ENCODE peak calls at places on chromosomes 1 and 21, in four cellular contexts. G, N, S and M are unnamed samples.
A peak's percentile ranks its signal among the peaks of the same experiment; 100 is the strongest.

GRCh38 chr1:29690156-29690555 is 453.8 kb downstream of the PTPRU start:
- DNase-seq in G (no peak), N (no peak), S (no peak), M (no peak)

GRCh38 chr1:242147096-242147976 is 148.4 kb upstream of the MAP1LC3C start:
- DNase-seq in G (no peak), N (no peak), S (no peak), M (no peak)

GRCh38 chr1:226679853-226680516 is 59.1 kb downstream of the ITPKB start:
- DNase-seq in G (peak; percentile 62), N (peak; percentile 84), S (peak; percentile 85), M (peak; percentile 94)

GRCh38 chr1:1043411-1043810 is 23.5 kb downstream of the AGRN start:
- DNase-seq in G (no peak), N (no peak), S (no peak), M (no peak)

GRCh38 chr1:108117908-108118902 is 81.9 kb downstream of the SLC25A24 start:
- DNase-seq in G (peak; percentile 76), N (no peak), S (no peak), M (no peak)

GRCh38 chr1:247421074-247421473 is 5.1 kb downstream of the NLRP3 start:
- DNase-seq in G (no peak), N (no peak), S (no peak), M (no peak)

GRCh38 chr1:90732136-90732535 is 15.0 kb upstream of the BARHL2 start:
- DNase-seq in G (no peak), N (no peak), S (no peak), M (no peak)

GRCh38 chr1:119081705-119082104 is 58.7 kb downstream of the WARS2 start:
- DNase-seq in G (no peak), N (no peak), S (no peak), M (no peak)

GRCh38 chr1:67589519-67590233 is 95.3 kb upstream of the GADD45A start:
- DNase-seq in G (no peak), N (no peak), S (no peak), M (no peak)

GRCh38 chr1:199301472-199301871 is 662.6 kb downstream of the PTPRC start:
- DNase-seq in G (no peak), N (no peak), S (no peak), M (no peak)

GRCh38 chr1:199295102-199295501 is 656.3 kb downstream of the PTPRC start:
- DNase-seq in G (no peak), N (no peak), S (no peak), M (no peak)

GRCh38 chr1:199298825-199299224 is 660.0 kb downstream of the PTPRC start:
- DNase-seq in G (peak; percentile 11), N (no peak), S (no peak), M (no peak)

GRCh38 chr1:199297901-199298300 is 659.1 kb downstream of the PTPRC start:
- DNase-seq in G (no peak), N (no peak), S (no peak), M (no peak)

DNA sequence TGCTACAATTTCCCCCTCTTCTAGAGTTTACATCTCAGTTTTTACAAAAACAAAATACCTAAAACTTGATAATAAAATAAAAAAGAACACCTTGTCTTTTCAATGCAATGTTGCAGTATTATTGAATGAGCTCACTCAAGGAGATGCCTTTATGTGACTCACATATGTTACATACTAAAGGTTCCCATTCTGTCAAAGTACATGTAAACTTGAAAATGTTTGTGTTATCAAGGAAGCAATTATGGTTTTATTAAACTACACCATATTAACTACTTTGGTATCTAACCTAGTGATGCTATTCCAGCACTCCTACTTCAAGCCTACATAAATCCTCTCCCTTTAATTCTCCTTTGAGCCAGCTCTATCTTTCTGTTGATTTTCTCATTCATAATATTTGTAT is 658.3 kb downstream of the PTPRC start:
- DNase-seq in G (peak; percentile 19), N (no peak), S (no peak), M (no peak)
- H3K4me1 ChIP-seq in G (no peaks in the 10 kb centered on the region), N (no peaks in the 10 kb centered on the region), S (no peaks in the 10 kb centered on the region), M (no peaks in the 10 kb centered on the region)

DNA sequence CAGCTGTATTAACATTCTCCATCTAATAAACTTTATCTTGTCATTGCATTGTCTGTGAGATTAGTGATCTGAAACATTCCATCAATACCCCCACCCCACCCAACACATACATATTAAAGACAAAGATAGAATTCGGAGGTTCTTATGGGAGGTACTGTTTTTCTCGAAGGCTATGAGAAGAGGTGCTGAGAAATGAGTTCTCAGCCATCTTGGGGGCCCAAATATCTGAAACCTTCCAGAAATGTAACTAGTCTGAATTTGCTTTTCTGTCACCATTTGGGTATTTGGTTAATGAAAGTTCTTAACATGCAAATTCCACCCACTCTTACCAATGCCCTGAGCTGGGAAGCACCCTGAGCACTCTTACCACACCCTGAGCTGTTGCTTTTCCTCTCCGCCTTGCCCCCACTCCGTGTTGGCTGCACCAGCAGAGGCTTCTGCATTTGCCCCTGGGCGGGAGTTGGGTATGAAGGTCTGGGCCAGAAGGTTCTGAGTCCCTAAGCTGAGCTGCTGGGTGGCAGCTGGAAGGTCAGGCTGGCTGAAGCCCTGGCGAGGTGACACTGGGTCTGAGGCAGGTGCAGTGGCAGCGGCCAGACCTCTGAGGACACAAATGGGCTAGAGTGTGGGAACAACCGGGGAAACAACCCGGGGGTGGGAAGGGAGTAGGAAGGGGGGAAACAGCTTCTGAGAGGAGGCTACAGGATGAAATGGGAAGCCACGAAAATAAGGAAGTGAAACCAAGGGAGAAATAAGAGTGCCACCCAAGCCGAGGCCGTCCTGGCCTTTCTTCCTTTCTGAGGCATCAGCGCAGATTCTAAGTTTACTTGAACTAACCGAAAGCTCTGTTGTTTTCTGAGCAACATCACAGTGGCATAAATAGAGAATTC is 26.4 kb upstream of the IER5 start:
- DNase-seq in G (no peak), N (peak; percentile 38), S (no peak), M (no peak)
- H3K27ac ChIP-seq in G (no peak overlapping the region), N (no peak overlapping the region), S (no peak overlapping the region), M (no peak overlapping the region)

DNA sequence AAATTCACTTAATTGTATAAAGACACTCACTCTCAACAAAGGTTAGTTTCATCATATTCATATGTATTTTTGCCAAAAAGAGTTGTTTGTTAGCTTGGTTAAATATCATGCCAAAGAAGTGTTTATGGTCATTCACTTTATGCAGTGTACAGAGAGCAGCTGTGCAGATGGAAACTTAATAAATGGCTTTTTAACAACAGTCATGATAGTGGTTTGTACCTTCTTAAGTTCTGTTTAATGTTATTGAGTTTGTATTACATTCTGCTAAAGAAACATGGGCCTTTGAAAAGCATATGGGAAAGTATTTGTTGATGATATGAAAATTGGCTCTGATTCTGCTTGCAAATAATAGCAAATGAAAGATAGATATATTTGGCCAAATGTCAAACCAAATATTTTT is 607.3 kb downstream of the NCAM2 start:
- DNase-seq in G (no peak), N (no peak), S (no peak), M (no peak)
- H3K4me3 ChIP-seq in G (no peak overlapping the region), N (no peak overlapping the region), S (no peak overlapping the region), M (no peak overlapping the region)

GRCh38 chr1:176198413-176198812 is 8.7 kb downstream of the COP1 start:
- DNase-seq in G (no peak), N (no peak), S (no peak), M (no peak)
- H3K4me1 ChIP-seq in G (no peaks in the 10 kb centered on the region), N (peaks cover 51% of the 10 kb centered on the region), S (no peaks in the 10 kb centered on the region), M (no peaks in the 10 kb centered on the region)

GRCh38 chr1:185674201-185674600 is 60.0 kb upstream of the HMCN1 start:
- DNase-seq in G (no peak), N (peak; percentile 13), S (no peak), M (no peak)

GRCh38 chr1:185676969-185677368 is 57.2 kb upstream of the HMCN1 start:
- DNase-seq in G (no peak), N (no peak), S (no peak), M (no peak)

GRCh38 chr1:185670187-185670627 is 64.0 kb upstream of the HMCN1 start:
- DNase-seq in G (peak; percentile 55), N (no peak), S (peak; percentile 37), M (no peak)

GRCh38 chr1:185668013-185668412 is 66.2 kb upstream of the HMCN1 start:
- DNase-seq in G (no peak), N (no peak), S (no peak), M (no peak)

GRCh38 chr1:185672719-185673360 is 61.4 kb upstream of the HMCN1 start:
- DNase-seq in G (no peak), N (no peak), S (peak; percentile 30), M (no peak)
- H3K27ac ChIP-seq in G (no peak overlapping the region), N (no peak overlapping the region), S (no peak overlapping the region), M (no peak overlapping the region)

GRCh38 chr1:186813420-186813819 is 15.3 kb upstream of the PLA2G4A start:
- DNase-seq in G (peak; percentile 4), N (no peak), S (no peak), M (no peak)

GRCh38 chr1:186812560-186812959 is 16.2 kb upstream of the PLA2G4A start:
- DNase-seq in G (peak; percentile 96), N (no peak), S (no peak), M (no peak)

GRCh38 chr1:186806477-186806876 is 22.3 kb upstream of the PLA2G4A start:
- DNase-seq in G (peak; percentile 24), N (no peak), S (no peak), M (peak; percentile 13)

GRCh38 chr1:186807162-186807561 is 21.6 kb upstream of the PLA2G4A start:
- DNase-seq in G (no peak), N (no peak), S (no peak), M (no peak)

DNA sequence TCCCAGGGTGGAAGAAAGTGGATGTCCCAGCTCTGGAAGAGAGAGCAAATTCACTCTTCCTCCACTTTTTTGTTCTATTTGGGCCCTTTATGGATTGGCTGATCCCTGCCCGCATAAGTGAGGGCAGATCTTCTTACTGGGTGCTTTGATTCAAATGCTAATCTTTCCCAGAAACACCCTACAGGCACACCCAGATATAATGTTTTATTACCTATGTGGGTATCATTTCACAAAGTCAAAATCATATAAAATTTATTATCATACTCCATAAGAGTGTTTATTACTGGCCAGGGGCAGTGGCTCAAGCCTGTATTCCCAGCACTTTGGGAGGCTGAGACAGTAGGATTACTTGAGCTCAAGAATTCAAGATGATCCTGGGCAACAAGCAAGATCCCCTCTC is 16.9 kb upstream of the PLA2G4A start:
- DNase-seq in G (no peak), N (no peak), S (no peak), M (no peak)
- H3K4me3 ChIP-seq in G (no peak overlapping the region), N (no peak overlapping the region), S (no peak overlapping the region), M (no peak overlapping the region)

GRCh38 chr1:234711400-234711799 is 101.4 kb upstream of the IRF2BP2 start:
- DNase-seq in G (peak; percentile 52), N (no peak), S (no peak), M (no peak)

GRCh38 chr1:234712891-234713305 is 102.9 kb upstream of the IRF2BP2 start:
- DNase-seq in G (no peak), N (no peak), S (no peak), M (no peak)

GRCh38 chr1:234713859-234714258 is 103.9 kb upstream of the IRF2BP2 start:
- DNase-seq in G (no peak), N (no peak), S (no peak), M (no peak)

GRCh38 chr1:234715252-234715945 is 105.4 kb upstream of the IRF2BP2 start:
- DNase-seq in G (no peak), N (no peak), S (no peak), M (no peak)

DNA sequence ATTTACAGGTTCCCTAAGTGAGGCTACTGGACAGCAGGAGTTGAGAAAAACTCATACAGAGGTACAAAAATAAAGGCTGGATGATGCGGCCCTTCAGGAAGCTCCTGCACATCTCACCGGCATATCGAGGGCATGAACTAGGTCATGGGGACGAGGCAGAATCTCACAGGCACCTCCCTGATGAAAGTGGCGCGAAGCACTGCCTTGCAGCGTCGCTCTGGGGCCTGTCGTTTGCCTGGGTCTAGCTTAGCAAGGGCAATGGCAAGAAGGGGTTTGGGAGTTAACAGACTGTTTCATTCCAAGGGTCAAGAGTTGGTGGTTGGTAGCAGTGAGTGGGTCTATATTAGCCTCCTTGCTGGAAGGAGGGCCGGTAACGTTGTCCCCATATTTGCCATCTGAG is 103.5 kb upstream of the IRF2BP2 start:
- DNase-seq in G (no peak), N (no peak), S (no peak), M (no peak)
- H3K4me1 ChIP-seq in G (peaks cover 2% of the 10 kb centered on the region), N (no peaks in the 10 kb centered on the region), S (peaks cover 3% of the 10 kb centered on the region), M (no peaks in the 10 kb centered on the region)

GRCh38 chr1:70112838-70113237 is 92.5 kb downstream of the LRRC40 start:
- DNase-seq in G (no peak), N (no peak), S (no peak), M (no peak)
- H3K27ac ChIP-seq in G (no peak overlapping the region), N (no peak overlapping the region), S (no peak overlapping the region), M (no peak overlapping the region)